ENCODE peak calls at places on chromosomes 5 and 9, in seven cellular contexts. F, K, C, U, S, W and E are unnamed samples.

GRCh38 chr5:157576678-157577077 is 1.1 kb upstream of the ADAM19 start:
- DNase-seq in K (no peak), C (no peak), F (no peak), W (no peak), S (no peak), U (no peak), E (no peak)

GRCh38 chr9:38106488-38106887 is 37.5 kb upstream of the SHB start:
- DNase-seq in S (no peak), F (no peak), U (no peak), W (peak), C (peak), K (no peak), E (no peak)

GRCh38 chr9:4081549-4081895 is 218.3 kb downstream of the GLIS3 start:
- DNase-seq in S (no peak), K (no peak), U (no peak), F (no peak), W (no peak), C (no peak), E (no peak)

GRCh38 chr5:16539169-16539666 is 73.6 kb upstream of the ZNF622 start:
- DNase-seq in W (peak), C (peak), S (peak), K (peak), F (no peak), U (peak), E (peak)

GRCh38 chr5:137735531-137736284 is at the start of gene KLHL3:
- DNase-seq in W (peak), U (no peak), F (peak), K (no peak), C (peak), S (peak), E (no peak)

GRCh38 chr5:58505971-58506640 is 14.9 kb downstream of the GAPT start:
- DNase-seq in W (no peak), S (no peak), K (no peak), U (no peak), F (no peak), C (no peak), E (no peak)

GRCh38 chr9:126613656-126614055 is at the start of gene LMX1B:
- DNase-seq in C (no peak), F (peak), W (no peak), K (no peak), U (no peak), S (peak), E (no peak)

GRCh38 chr9:78296208-78296892 is 575 bp upstream of the PSAT1 start:
- DNase-seq in F (peak), W (peak), K (peak), C (peak), U (no peak), S (peak), E (no peak)

GRCh38 chr9:91193658-91194391 is 167.9 kb downstream of the AUH start:
- DNase-seq in W (peak), U (peak), C (peak), S (peak), F (peak), K (peak), E (peak)

GRCh38 chr5:133240425-133241091 is 188.7 kb downstream of the HSPA4 start:
- DNase-seq in C (peak), U (no peak), W (peak), F (no peak), K (no peak), S (peak), E (peak)

GRCh38 chr9:68702493-68702892 is 2.5 kb upstream of the PIP5K1B start:
- DNase-seq in F (no peak), S (no peak), U (no peak), C (no peak), K (no peak), W (peak), E (no peak)

GRCh38 chr9:5263568-5264218 is 32.5 kb downstream of the INSL4 start:
- DNase-seq in F (no peak), W (peak), S (peak), C (peak), K (no peak), U (no peak), E (no peak)

GRCh38 chr9:93154293-93154903 is 20.3 kb upstream of the NINJ1 start:
- DNase-seq in C (peak), K (no peak), W (no peak), F (peak), S (no peak), U (no peak), E (no peak)

GRCh38 chr5:165296401-165297130 is 1791.1 kb downstream of the MAT2B start:
- DNase-seq in S (no peak), C (no peak), W (peak), F (no peak), U (no peak), K (no peak), E (no peak)

GRCh38 chr9:105187781-105188180 is 56.7 kb upstream of the SLC44A1 start:
- DNase-seq in U (no peak), C (peak), W (peak), S (peak), K (no peak), F (no peak), E (peak)

GRCh38 chr9:89436963-89437625 is 60.8 kb downstream of the SEMA4D start:
- DNase-seq in C (no peak), K (no peak), W (peak), F (no peak), U (no peak), S (peak), E (no peak)

GRCh38 chr9:127340721-127341120 is 56.2 kb upstream of the SLC2A8 start:
- DNase-seq in F (no peak), C (no peak), W (no peak), K (no peak), S (no peak), U (no peak), E (no peak)

GRCh38 chr5:91301459-91301858 is 81.7 kb downstream of the ARRDC3 start:
- DNase-seq in W (peak), F (no peak), S (no peak), U (no peak), K (no peak), C (no peak), E (peak)

GRCh38 chr9:94779693-94780290 is 53.3 kb downstream of the AOPEP start:
- DNase-seq in W (no peak), S (no peak), K (no peak), F (no peak), U (no peak), C (no peak), E (no peak)

GRCh38 chr9:79073201-79073600 is 498.6 kb upstream of the TLE4 start:
- DNase-seq in S (no peak), W (no peak), F (no peak), C (no peak), K (no peak), U (no peak), E (no peak)

GRCh38 chr5:3828761-3829160 is 233.1 kb downstream of the IRX1 start:
- DNase-seq in W (no peak), C (no peak), S (no peak), K (no peak), U (no peak), F (no peak), E (no peak)

GRCh38 chr9:129473523-129474244 is 147.2 kb downstream of the C9orf50 start:
- DNase-seq in F (no peak), W (peak), C (no peak), K (peak), S (peak), U (no peak), E (no peak)

GRCh38 chr5:600551-601541 is 11.3 kb upstream of the CEP72 start:
- DNase-seq in S (no peak), U (no peak), W (no peak), K (peak), F (no peak), C (peak), E (no peak)

GRCh38 chr5:56003633-56004032 is 8.9 kb upstream of the IL6ST start:
- DNase-seq in W (peak), K (no peak), C (no peak), U (no peak), S (no peak), F (no peak), E (no peak)

GRCh38 chr9:106772523-106773290 is 90.3 kb upstream of the ZNF462 start:
- DNase-seq in S (peak), U (no peak), K (no peak), F (no peak), W (peak), C (no peak), E (no peak)

GRCh38 chr9:5556101-5556500 is 45.8 kb downstream of the PDCD1LG2 start:
- DNase-seq in U (no peak), C (no peak), W (no peak), K (no peak), S (no peak), F (no peak), E (no peak)

GRCh38 chr9:35828716-35829083 is at the start of gene FAM221B:
- DNase-seq in W (no peak), K (no peak), S (no peak), F (peak), U (no peak), C (no peak), E (no peak)

GRCh38 chr5:151686673-151687378 is at the start of gene SPARC:
- DNase-seq in C (no peak), U (peak), S (peak), K (peak), F (peak), W (no peak), E (peak)

GRCh38 chr9:38067892-38068615 is 973 bp downstream of the SHB start:
- DNase-seq in W (no peak), K (peak), C (no peak), U (no peak), S (no peak), F (no peak), E (no peak)

GRCh38 chr5:85168474-85168873 is 783.8 kb upstream of the EDIL3 start:
- DNase-seq in F (no peak), C (no peak), K (no peak), U (no peak), S (no peak), W (no peak), E (no peak)

GRCh38 chr5:55429707-55430253 is 105.0 kb downstream of the PLPP1 start:
- DNase-seq in C (no peak), F (no peak), W (no peak), K (no peak), U (no peak), S (no peak), E (no peak)

GRCh38 chr9:101536938-101537337 is 3.3 kb downstream of the RNF20 start:
- DNase-seq in S (peak), U (no peak), C (peak), K (no peak), W (peak), F (peak), E (no peak)

GRCh38 chr5:78515665-78516064 is 132.9 kb downstream of the LHFPL2 start:
- DNase-seq in W (no peak), C (no peak), K (no peak), S (no peak), F (no peak), U (no peak), E (no peak)

GRCh38 chr5:139575313-139575646 is 14.1 kb downstream of the UBE2D2 start:
- DNase-seq in U (no peak), C (no peak), S (no peak), K (no peak), W (no peak), F (no peak), E (no peak)

GRCh38 chr5:139571966-139572365 is 10.8 kb downstream of the UBE2D2 start:
- DNase-seq in W (no peak), S (no peak), K (no peak), U (no peak), F (no peak), C (no peak), E (no peak)

GRCh38 chr5:139575751-139576150 is 14.6 kb downstream of the UBE2D2 start:
- DNase-seq in U (no peak), S (no peak), W (no peak), F (no peak), C (no peak), K (no peak), E (no peak)

GRCh38 chr5:139577689-139578347 is 16.7 kb downstream of the UBE2D2 start:
- DNase-seq in U (no peak), C (no peak), K (no peak), W (no peak), S (no peak), F (no peak), E (no peak)

GRCh38 chr5:139574641-139575312 is 13.6 kb downstream of the UBE2D2 start:
- DNase-seq in C (peak), F (no peak), K (no peak), U (no peak), S (no peak), W (peak), E (no peak)
- TF ChIP-seq CTCF in C (peak), F (peak), K (no peak), U (peak), S (peak), W (peak), E (peak)

GRCh38 chr9:37037137-37037743 is 3.2 kb upstream of the PAX5 start:
- DNase-seq in S (no peak), U (no peak), W (peak), K (no peak), F (peak), C (no peak), E (no peak)

GRCh38 chr9:37037744-37038640 is 3.9 kb upstream of the PAX5 start:
- DNase-seq in U (no peak), S (no peak), C (no peak), W (no peak), K (no peak), F (peak), E (no peak)

GRCh38 chr9:37035472-37036236 is 1.6 kb upstream of the PAX5 start:
- DNase-seq in U (no peak), K (no peak), W (peak), C (no peak), F (peak), S (no peak), E (no peak)

GRCh38 chr9:37034938-37035471 is 937 bp upstream of the PAX5 start:
- DNase-seq in S (no peak), C (no peak), K (no peak), W (no peak), U (no peak), F (peak), E (no peak)

GRCh38 chr9:37036237-37037136 is 2.4 kb upstream of the PAX5 start:
- DNase-seq in U (no peak), F (peak), K (no peak), C (peak), W (no peak), S (no peak), E (no peak)
- TF ChIP-seq CTCF in U (no peak), F (no peak), K (no peak), C (no peak), W (no peak), S (no peak), E (no peak)

GRCh38 chr5:178284095-178284675 is 51.6 kb upstream of the PHYKPL start:
- DNase-seq in K (no peak), U (no peak), W (peak), C (peak), S (peak), F (no peak), E (no peak)
- TF ChIP-seq CTCF in K (no peak), U (no peak), W (peak), C (peak), S (peak), F (peak), E (peak)

GRCh38 chr9:75890541-75891276 is at the start of gene PCSK5:
- DNase-seq in K (peak), F (peak), U (peak), C (peak), W (peak), S (peak), E (peak)
- TF ChIP-seq CTCF in K (no peak), F (peak), U (peak), C (no peak), W (peak), S (no peak), E (peak)

GRCh38 chr5:149151717-149152116 is 10.4 kb downstream of the ABLIM3 start:
- DNase-seq in U (no peak), S (no peak), C (peak), K (no peak), F (no peak), W (no peak), E (no peak)
- TF ChIP-seq CTCF in U (no peak), S (peak), C (peak), K (no peak), F (peak), W (peak), E (peak)

GRCh38 chr9:137015976-137016375 is 12.1 kb downstream of the ABCA2 start:
- DNase-seq in F (no peak), U (no peak), C (no peak), W (no peak), K (no peak), S (no peak), E (no peak)

GRCh38 chr9:137014776-137015539 is 13.1 kb downstream of the ABCA2 start:
- DNase-seq in U (no peak), F (no peak), C (no peak), K (no peak), S (no peak), W (no peak), E (no peak)

GRCh38 chr9:137017071-137017470 is 11.0 kb downstream of the ABCA2 start:
- DNase-seq in C (no peak), K (no peak), F (no peak), W (no peak), S (no peak), U (no peak), E (no peak)

GRCh38 chr9:137015540-137015930 is 12.5 kb downstream of the ABCA2 start:
- DNase-seq in F (no peak), U (no peak), K (no peak), C (no peak), S (no peak), W (no peak), E (no peak)

DNA sequence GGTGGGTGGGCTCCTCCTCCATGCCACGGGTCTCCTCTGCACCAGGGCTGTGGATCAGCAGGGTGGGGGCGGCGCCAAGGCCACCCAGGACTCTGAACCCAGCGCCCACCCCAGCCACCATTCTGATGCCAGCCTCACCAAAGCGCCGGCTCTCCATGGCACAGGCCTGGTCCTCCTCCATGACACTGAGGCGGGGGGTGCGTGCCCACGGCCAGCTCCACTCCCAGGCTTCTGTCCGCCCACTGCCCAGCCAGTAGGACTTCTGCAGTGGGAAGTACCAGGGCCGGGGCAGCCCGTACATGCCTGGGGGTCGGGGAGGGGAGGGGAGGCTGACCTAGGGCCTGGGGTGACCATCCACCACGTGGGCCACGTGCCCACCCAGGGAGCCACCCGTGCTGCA is 11.6 kb downstream of the ABCA2 start:
- DNase-seq in K (no peak), F (no peak), C (no peak), W (no peak), U (no peak), S (no peak), E (no peak)
- TF ChIP-seq CTCF in K (no peak), F (no peak), C (no peak), W (no peak), U (no peak), S (no peak), E (no peak)

DNA sequence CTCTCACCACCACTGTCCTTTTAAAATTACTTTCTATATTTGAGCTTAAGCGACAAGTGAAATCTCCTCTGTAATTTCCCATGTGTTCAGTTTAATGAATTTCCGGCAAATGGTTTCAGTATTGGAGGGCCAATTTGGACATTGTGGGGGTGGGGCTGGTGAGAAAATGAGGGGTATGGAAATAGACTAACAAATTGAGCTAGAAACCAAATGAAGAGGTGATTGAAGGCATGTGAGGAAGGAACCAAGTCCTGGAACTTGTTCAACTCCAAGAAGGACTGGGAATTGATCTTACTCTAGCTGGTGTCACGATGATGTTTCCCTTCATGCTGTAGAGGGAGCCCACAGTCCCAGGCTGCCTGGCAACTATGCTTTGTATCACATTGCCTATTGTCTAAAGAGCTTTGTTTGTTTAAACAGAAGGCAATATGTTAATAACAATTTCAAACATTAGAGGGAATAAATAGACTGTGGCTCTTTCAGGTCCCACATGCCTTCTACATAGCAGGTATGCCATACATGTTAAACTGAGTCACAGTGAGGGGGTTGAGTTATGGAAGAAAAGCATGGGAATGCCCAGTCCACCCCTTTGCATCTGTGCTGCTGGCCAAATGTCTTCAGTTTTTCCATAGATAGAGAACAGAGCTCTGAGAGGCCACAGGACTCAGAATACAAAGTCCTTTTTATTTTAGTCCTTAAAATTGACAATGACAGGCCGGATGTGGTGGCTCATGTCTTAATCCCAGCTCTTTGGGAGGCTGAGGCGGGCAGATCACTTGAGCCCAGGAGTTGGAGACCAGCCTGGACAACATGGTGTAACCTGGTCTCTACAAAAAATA is 25.0 kb upstream of the MATR3 start:
- DNase-seq in S (no peak), C (no peak), K (no peak), F (no peak), U (no peak), W (no peak), E (no peak)
- TF ChIP-seq CTCF in S (peak), C (peak), K (no peak), F (peak), U (no peak), W (no peak), E (no peak)